ENCODE peak calls at places on chromosome 10, in five cellular contexts. T is EH; H is NCI-H774; S is mesothelial cell of epicardium; D is activated CD4-positive, alpha-beta T cell treated with anti-CD3 and anti-CD28 coated beads for 24 hours. V is an unnamed sample.
A peak's percentile ranks its signal among the peaks of the same experiment; 100 is the strongest.

GRCh38 chr10:92688927-92689662 is 660 bp upstream of the HHEX start:
- DNase-seq in D (no peak), H (no peak), T (peak; percentile 41), S (peak; percentile 45), V (peak; percentile 45)

GRCh38 chr10:80159166-80159888 is 26.8 kb downstream of the PLAC9 start:
- DNase-seq in D (no peak), S (no peak), T (no peak), H (no peak), V (no peak)

GRCh38 chr10:71864861-71865473 is 13.9 kb upstream of the PSAP start:
- DNase-seq in T (peak; percentile 83), S (no peak), D (no peak), H (no peak), V (no peak)

GRCh38 chr10:50312464-50313437 is 61.4 kb upstream of the ASAH2 start:
- DNase-seq in H (no peak), T (peak; percentile 92), D (no peak), S (no peak), V (no peak)

GRCh38 chr10:122301055-122301810 is 30.1 kb downstream of the BTBD16 start:
- DNase-seq in S (no peak), T (peak; percentile 81), D (no peak), H (no peak), V (no peak)

GRCh38 chr10:86439544-86439943 is 72.9 kb upstream of the GRID1 start:
- DNase-seq in S (no peak), T (peak; percentile 71), H (no peak), D (no peak), V (no peak)

GRCh38 chr10:8043569-8044306 is 10.8 kb upstream of the GATA3 start:
- DNase-seq in H (no peak), D (no peak), S (no peak), T (no peak), V (no peak)

GRCh38 chr10:24793648-24794379 is 70.1 kb upstream of the ARHGAP21 start:
- DNase-seq in S (no peak), T (peak; percentile 11), H (no peak), D (no peak), V (no peak)

GRCh38 chr10:119896937-119897336 is 4.4 kb downstream of the SEC23IP start:
- DNase-seq in H (no peak), S (no peak), T (peak; percentile 51), D (no peak), V (no peak)

GRCh38 chr10:122417667-122418066 is 36.8 kb upstream of the ARMS2 start:
- DNase-seq in D (no peak), S (no peak), H (no peak), T (peak; percentile 51), V (no peak)

GRCh38 chr10:19815478-19816419 is 483 bp upstream of the PLXDC2 start:
- DNase-seq in S (peak; percentile 79), T (no peak), H (peak; percentile 9), D (no peak), V (peak; percentile 34)

GRCh38 chr10:120392671-120393079 is 64.4 kb upstream of the PLPP4 start:
- DNase-seq in S (no peak), H (no peak), D (no peak), T (no peak), V (no peak)

GRCh38 chr10:4246881-4247358 is 461.9 kb upstream of the KLF6 start:
- DNase-seq in S (no peak), T (peak; percentile 96), H (no peak), D (no peak), V (no peak)

GRCh38 chr10:92087750-92088395 is 164.3 kb downstream of the BTAF1 start:
- DNase-seq in S (peak; percentile 57), D (peak; percentile 28), T (peak; percentile 81), H (peak; percentile 36), V (peak; percentile 73)